ENCODE peak calls at places on chromosomes 11 and 22, in six cellular contexts. P is cardiac muscle cell, C is lower leg skin, I is neural crest cell, O is heart left ventricle, M is glutamatergic neuron. B is an unnamed sample.

GRCh38 chr11:21205205-21205604 is 535.8 kb downstream of the NELL1 start:
- DNase-seq in P (no peak), C (no peak), I (no peak), O (no peak), M (no peak), B (no peak)

GRCh38 chr11:6387811-6388599 is 2.3 kb upstream of the SMPD1 start:
- DNase-seq in P (no peak), C (no peak), I (no peak), O (no peak), M (no peak), B (no peak)

GRCh38 chr11:95764267-95764898 is 25.2 kb downstream of the FAM76B start:
- DNase-seq in P (peak; percentile 61), C (no peak), I (no peak), O (no peak), M (no peak), B (peak; percentile 50)

GRCh38 chr11:65781152-65781961 is 581 bp upstream of the AP5B1 start:
- DNase-seq in P (peak; percentile 54), C (peak; percentile 94), I (peak; percentile 42), O (no peak), M (peak; percentile 64), B (peak; percentile 97)

GRCh38 chr11:125481531-125481930 is 14.5 kb downstream of the FEZ1 start:
- DNase-seq in P (no peak), C (no peak), I (peak; percentile 30), O (no peak), M (peak; percentile 27), B (peak; percentile 18)

GRCh38 chr11:73218106-73218829 is at the start of gene P2RY2:
- DNase-seq in P (peak; percentile 79), C (peak; percentile 92), I (peak; percentile 54), O (peak; percentile 91), M (peak; percentile 78), B (peak; percentile 89)

GRCh38 chr11:110524227-110524626 is 94.5 kb downstream of the FDX1 start:
- DNase-seq in P (no peak), C (no peak), I (no peak), O (no peak), M (no peak), B (peak; percentile 86)

GRCh38 chr11:32310218-32310601 is 125.1 kb downstream of the WT1 start:
- DNase-seq in P (no peak), C (no peak), I (no peak), O (no peak), M (no peak), B (no peak)

GRCh38 chr22:49815641-49816071 is 12.0 kb downstream of the BRD1 start:
- DNase-seq in P (no peak), C (no peak), I (no peak), O (no peak), M (no peak), B (peak; percentile 64)

GRCh38 chr11:117390743-117391142 is 63.1 kb downstream of the CEP164 start:
- DNase-seq in P (no peak), C (peak; percentile 52), I (no peak), O (no peak), M (no peak), B (no peak)

GRCh38 chr11:43819926-43820325 is 60.7 kb upstream of the ALKBH3 start:
- DNase-seq in P (no peak), C (no peak), I (no peak), O (no peak), M (no peak), B (no peak)

GRCh38 chr22:20116376-20116950 is 559 bp downstream of the RANBP1 start:
- DNase-seq in P (no peak), C (no peak), I (no peak), O (peak; percentile 58), M (no peak), B (peak; percentile 93)

GRCh38 chr11:64492561-64492960 is 98.5 kb upstream of the SLC22A12 start:
- DNase-seq in P (no peak), C (no peak), I (no peak), O (no peak), M (no peak), B (no peak)

GRCh38 chr11:97107604-97108003 is 717.8 kb downstream of the JRKL start:
- DNase-seq in P (no peak), C (no peak), I (no peak), O (no peak), M (no peak), B (no peak)

GRCh38 chr11:72924568-72925190 is 110.5 kb downstream of the ATG16L2 start:
- DNase-seq in P (no peak), C (no peak), I (no peak), O (no peak), M (no peak), B (peak; percentile 79)

GRCh38 chr22:24588370-24588755 is 4.5 kb downstream of the LRRC75B start:
- DNase-seq in P (no peak), C (no peak), I (no peak), O (no peak), M (no peak), B (peak; percentile 71)

GRCh38 chr22:43400449-43400848 is 11.4 kb upstream of the MPPED1 start:
- DNase-seq in P (no peak), C (no peak), I (no peak), O (peak; percentile 68), M (no peak), B (no peak)

GRCh38 chr11:128174465-128175101 is 412.8 kb downstream of the ETS1 start:
- DNase-seq in P (peak; percentile 48), C (no peak), I (no peak), O (no peak), M (no peak), B (no peak)

GRCh38 chr11:124870430-124870829 is 5.2 kb downstream of the ROBO3 start:
- DNase-seq in P (no peak), C (peak; percentile 74), I (no peak), O (no peak), M (no peak), B (no peak)

GRCh38 chr11:126391970-126392637 is 36.6 kb downstream of the ST3GAL4 start:
- DNase-seq in P (peak; percentile 59), C (no peak), I (no peak), O (no peak), M (no peak), B (no peak)

GRCh38 chr22:19885841-19886592 is 31.3 kb upstream of the GNB1L start:
- DNase-seq in P (no peak), C (no peak), I (no peak), O (peak; percentile 46), M (peak; percentile 13), B (peak; percentile 73)

GRCh38 chr22:49951001-49951677 is 9.4 kb upstream of the PIM3 start:
- DNase-seq in P (no peak), C (no peak), I (no peak), O (no peak), M (no peak), B (no peak)

GRCh38 chr11:63246045-63246444 is 2.6 kb upstream of the SLC22A25 start:
- DNase-seq in P (no peak), C (no peak), I (no peak), O (no peak), M (no peak), B (no peak)

GRCh38 chr11:43894546-43894945 is 13.9 kb downstream of the ALKBH3 start:
- DNase-seq in P (no peak), C (no peak), I (no peak), O (no peak), M (no peak), B (no peak)

GRCh38 chr11:126336646-126337045 is 18.8 kb upstream of the ST3GAL4 start:
- DNase-seq in P (no peak), C (no peak), I (no peak), O (no peak), M (no peak), B (no peak)

GRCh38 chr11:131300304-131300703 is 70.1 kb upstream of the NTM start:
- DNase-seq in P (no peak), C (no peak), I (peak; percentile 45), O (no peak), M (no peak), B (no peak)

GRCh38 chr11:102238287-102238894 is 78.9 kb upstream of the BIRC3 start:
- DNase-seq in P (no peak), C (no peak), I (no peak), O (no peak), M (no peak), B (no peak)

GRCh38 chr11:133928628-133929059 is 28.1 kb downstream of the IGSF9B start:
- DNase-seq in P (no peak), C (no peak), I (no peak), O (no peak), M (no peak), B (no peak)

GRCh38 chr11:133927690-133928627 is 28.8 kb downstream of the IGSF9B start:
- DNase-seq in P (peak; percentile 67), C (peak; percentile 93), I (peak; percentile 77), O (peak; percentile 81), M (peak; percentile 88), B (peak; percentile 99)

GRCh38 chr11:133930767-133931448 is 25.9 kb downstream of the IGSF9B start:
- DNase-seq in P (peak; percentile 52), C (no peak), I (peak; percentile 34), O (no peak), M (no peak), B (peak; percentile 95)

GRCh38 chr11:133930053-133930766 is 26.6 kb downstream of the IGSF9B start:
- DNase-seq in P (no peak), C (no peak), I (no peak), O (no peak), M (no peak), B (peak; percentile 85)

GRCh38 chr11:133929401-133930052 is 27.2 kb downstream of the IGSF9B start:
- DNase-seq in P (no peak), C (no peak), I (no peak), O (no peak), M (no peak), B (peak; percentile 80)
- TF ChIP-seq CTCF in P (no peak), C (no peak), I (no peak), O (no peak), M (no peak), B (no peak)

GRCh38 chr11:4830909-4831308 is 9.8 kb downstream of the OR51F2 start:
- DNase-seq in P (no peak), C (no peak), I (no peak), O (no peak), M (no peak), B (no peak)
- TF ChIP-seq CTCF in P (no peak), C (no peak), I (no peak), O (no peak), M (no peak), B (no peak)

DNA sequence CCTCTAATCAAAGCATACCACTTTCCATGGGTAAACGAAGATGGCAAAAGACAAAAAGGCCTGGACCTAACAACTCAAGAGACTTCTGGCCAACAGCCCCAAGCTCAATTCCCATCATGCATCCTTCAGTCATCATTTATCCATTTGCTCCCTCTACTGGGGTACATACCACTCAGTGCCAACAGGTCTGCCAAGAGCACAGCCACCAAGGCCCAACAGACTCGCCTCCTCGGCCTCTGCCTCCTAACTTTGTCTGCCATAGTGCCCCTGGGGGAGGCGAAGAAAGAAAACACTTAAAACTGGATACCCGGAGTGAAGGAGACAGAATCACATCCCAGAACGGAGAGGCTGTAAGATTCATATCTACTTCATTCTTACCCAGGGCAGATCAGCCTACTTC is 1.1 kb downstream of the HYOU1 start:
- DNase-seq in P (no peak), C (no peak), I (no peak), O (no peak), M (no peak), B (peak; percentile 92)
- TF ChIP-seq CTCF in P (no peak), C (no peak), I (no peak), O (no peak), M (no peak), B (peak; percentile 39)

DNA sequence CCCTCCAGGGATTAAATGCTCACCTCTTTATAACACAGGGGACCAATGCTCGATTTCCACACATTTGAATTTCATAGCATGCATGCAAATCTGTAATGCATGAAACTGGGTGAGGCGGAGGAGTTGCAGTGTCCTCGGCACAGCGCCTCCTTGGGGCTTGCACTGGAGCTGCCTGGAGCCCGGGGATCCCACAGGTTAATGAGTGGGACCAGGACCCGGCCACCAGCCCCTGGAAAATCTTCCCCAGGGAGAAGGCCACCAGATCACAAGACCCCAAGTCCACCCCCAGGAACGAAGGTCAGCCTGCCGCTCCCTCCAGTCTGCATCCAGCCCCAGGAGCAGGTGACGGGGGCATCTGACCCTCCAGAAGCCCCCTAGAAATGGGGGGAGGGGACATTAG is 119.1 kb downstream of the MN1 start:
- DNase-seq in P (peak; percentile 58), C (no peak), I (peak; percentile 40), O (no peak), M (peak; percentile 61), B (no peak)
- TF ChIP-seq CTCF in P (peak; percentile 35), C (no peak), I (peak; percentile 54), O (no peak), M (peak; percentile 54), B (peak; percentile 16)

B was measured in osteoblast.